ENCODE peak calls at places on chromosomes 12 and 14, in seven cellular contexts. D is lung; U is cardiac fibroblast; R is psoas muscle; P is bronchial epithelial cell; F is IMR-90; O is CD8-positive, alpha-beta T cell. M is an unnamed sample.
A peak's percentile ranks its signal among the peaks of the same experiment; 100 is the strongest.

GRCh38 chr12:108750471-108751402 is 19.4 kb upstream of the CORO1C start:
- DNase-seq in R (no peak), O (no peak), F (no peak), P (no peak), U (no peak), D (no peak), M (no peak)

GRCh38 chr14:100825691-100826331 is at the start of gene MEG3:
- DNase-seq in F (peak; percentile 82), U (peak; percentile 83), P (peak; percentile 37), O (no peak), D (no peak), R (peak; percentile 75), M (no peak)

GRCh38 chr14:34966413-34966812 is 16.4 kb upstream of the SRP54 start:
- DNase-seq in O (no peak), U (no peak), P (no peak), F (no peak), R (no peak), D (no peak), M (peak; percentile 44)

GRCh38 chr14:81337073-81337472 is 63.1 kb downstream of the STON2 start:
- DNase-seq in U (no peak), P (peak; percentile 86), R (no peak), D (no peak), F (no peak), O (no peak), M (no peak)

GRCh38 chr14:78566017-78566858 is 396.1 kb downstream of the NRXN3 start:
- DNase-seq in U (peak; percentile 74), R (peak; percentile 82), O (peak; percentile 37), P (peak; percentile 47), F (peak; percentile 46), D (peak; percentile 82), M (peak; percentile 76)

GRCh38 chr12:100553851-100554404 is 19.6 kb upstream of the GAS2L3 start:
- DNase-seq in R (no peak), F (peak; percentile 73), P (no peak), D (no peak), U (no peak), O (no peak), M (no peak)

GRCh38 chr12:6294533-6295186 is 15.8 kb upstream of the PLEKHG6 start:
- DNase-seq in D (no peak), R (no peak), U (peak; percentile 13), O (no peak), F (no peak), P (peak; percentile 43), M (no peak)

GRCh38 chr14:102316048-102316745 is 3.3 kb upstream of the ZNF839 start:
- DNase-seq in P (peak; percentile 34), U (peak; percentile 83), O (peak; percentile 57), R (no peak), F (peak; percentile 75), D (no peak), M (peak; percentile 64)

GRCh38 chr12:108896331-108896730 is 16.4 kb downstream of the DAO start:
- DNase-seq in P (no peak), R (no peak), F (no peak), D (no peak), O (no peak), U (no peak), M (no peak)

GRCh38 chr12:131770120-131770519 is 58.1 kb upstream of the MMP17 start:
- DNase-seq in O (no peak), U (no peak), R (no peak), F (no peak), P (no peak), D (no peak), M (no peak)

GRCh38 chr12:72523754-72524153 is 251.6 kb downstream of the TRHDE start:
- DNase-seq in U (no peak), O (no peak), F (no peak), D (no peak), R (no peak), P (no peak), M (no peak)

DNA sequence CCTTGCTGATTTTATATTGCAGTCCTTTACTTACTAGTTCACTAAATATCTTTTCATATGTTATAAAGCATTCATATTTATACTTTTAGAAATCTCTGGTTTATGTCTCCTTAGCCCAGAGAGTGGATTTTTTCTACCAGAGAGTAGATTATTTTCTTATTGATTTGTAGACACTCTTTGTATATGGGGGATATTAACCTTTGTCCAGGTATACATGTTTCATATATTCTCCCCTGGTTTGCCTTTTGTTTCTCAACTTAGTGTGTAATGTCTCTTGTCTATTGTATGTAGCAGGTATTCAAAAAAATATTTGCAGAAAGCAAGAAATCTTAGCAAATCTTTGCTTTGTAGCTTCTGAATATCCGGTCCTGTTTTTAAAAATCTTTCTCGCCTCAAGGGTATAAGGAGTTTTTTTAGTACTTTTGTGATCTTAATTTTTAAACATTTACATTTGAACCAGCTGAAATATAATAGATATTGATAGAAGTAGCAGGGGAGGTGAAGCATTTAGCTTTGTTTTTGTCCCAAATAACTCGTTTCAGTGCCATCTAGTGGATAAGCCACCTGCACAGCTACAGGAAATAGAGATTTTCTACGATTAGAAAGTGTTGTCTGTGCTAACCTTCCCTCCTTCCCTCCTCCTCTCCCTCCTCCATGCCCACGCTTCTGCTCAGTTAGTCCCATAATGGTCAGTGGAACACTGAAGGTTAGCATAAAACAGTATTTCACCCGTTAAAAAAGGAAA is 97.0 kb downstream of the PHETA1 start:
- DNase-seq in R (no peak), O (no peak), P (no peak), D (no peak), F (no peak), U (peak; percentile 21), M (no peak)
- TF ChIP-seq CTCF in R (no peak), O (no peak), P (peak; percentile 33), D (no peak), F (peak; percentile 11), U (peak; percentile 30), M (no peak)

GRCh38 chr12:1532796-1533195 is 61.6 kb downstream of the FBXL14 start:
- DNase-seq in U (no peak), D (no peak), F (no peak), O (no peak), P (no peak), R (no peak), M (no peak)

GRCh38 chr12:1533205-1533601 is 61.2 kb downstream of the FBXL14 start:
- DNase-seq in F (no peak), P (no peak), U (no peak), R (no peak), O (peak; percentile 22), D (no peak), M (peak; percentile 78)

GRCh38 chr12:1533602-1534304 is 60.6 kb downstream of the FBXL14 start:
- DNase-seq in P (no peak), F (peak; percentile 43), R (no peak), O (peak; percentile 46), D (no peak), U (peak; percentile 41), M (peak; percentile 86)

GRCh38 chr12:1536817-1537216 is 57.6 kb downstream of the FBXL14 start:
- DNase-seq in R (no peak), U (no peak), O (no peak), P (no peak), F (peak; percentile 42), D (no peak), M (no peak)

DNA sequence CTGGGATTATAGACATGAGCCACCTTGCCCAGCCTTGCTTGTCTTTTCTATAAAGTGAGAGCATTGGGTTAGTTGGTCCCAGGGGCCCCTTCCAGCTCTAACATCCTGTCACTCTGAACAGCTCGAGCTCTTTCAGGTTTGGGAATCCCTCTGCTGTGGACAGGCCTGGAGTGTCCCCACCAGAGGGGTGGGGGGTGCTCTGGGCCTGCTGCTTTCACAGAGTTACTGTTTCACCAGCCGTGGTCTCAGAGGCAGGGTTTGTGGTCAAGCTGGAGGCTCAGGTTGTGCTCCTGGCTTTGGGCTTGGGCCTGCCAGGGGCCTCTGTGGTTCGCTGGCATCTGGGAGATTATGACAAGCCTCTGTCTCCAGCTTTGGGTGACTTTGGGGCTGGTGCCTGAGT is 59.7 kb downstream of the FBXL14 start:
- DNase-seq in D (no peak), O (no peak), P (no peak), R (no peak), F (no peak), U (no peak), M (peak; percentile 67)
- H3K4me3 ChIP-seq in D (no peak overlapping the region), O (no peak overlapping the region), P (no peak overlapping the region), R (no peak overlapping the region), F (no peak overlapping the region), U (no peak overlapping the region), M (peak overlapping the region; percentile 66)

DNA sequence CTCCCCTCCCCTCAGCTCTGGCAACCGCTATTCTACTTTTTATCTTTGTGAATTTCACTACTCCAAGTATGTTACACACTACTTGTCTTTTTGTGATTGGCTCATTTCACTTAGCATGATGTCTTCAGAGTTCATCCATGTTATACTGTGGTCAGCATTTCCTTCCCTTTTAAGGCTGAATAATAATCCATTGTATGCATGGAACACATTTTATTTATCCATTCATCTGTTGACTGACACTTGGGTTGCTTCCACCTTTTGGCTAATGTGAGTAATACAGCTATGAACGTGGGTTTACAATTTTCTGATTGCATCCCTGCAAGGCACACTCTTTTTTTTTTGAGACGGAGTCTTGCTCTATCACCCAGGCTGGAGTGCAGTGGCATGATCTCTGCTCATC is 53.0 kb upstream of the FUT8 start:
- DNase-seq in F (peak; percentile 59), P (peak; percentile 66), U (peak; percentile 50), D (no peak), O (no peak), R (no peak), M (no peak)
- TF ChIP-seq CTCF in F (no peak), P (peak; percentile 20), U (no peak), D (no peak), O (no peak), R (no peak), M (no peak)

DNA sequence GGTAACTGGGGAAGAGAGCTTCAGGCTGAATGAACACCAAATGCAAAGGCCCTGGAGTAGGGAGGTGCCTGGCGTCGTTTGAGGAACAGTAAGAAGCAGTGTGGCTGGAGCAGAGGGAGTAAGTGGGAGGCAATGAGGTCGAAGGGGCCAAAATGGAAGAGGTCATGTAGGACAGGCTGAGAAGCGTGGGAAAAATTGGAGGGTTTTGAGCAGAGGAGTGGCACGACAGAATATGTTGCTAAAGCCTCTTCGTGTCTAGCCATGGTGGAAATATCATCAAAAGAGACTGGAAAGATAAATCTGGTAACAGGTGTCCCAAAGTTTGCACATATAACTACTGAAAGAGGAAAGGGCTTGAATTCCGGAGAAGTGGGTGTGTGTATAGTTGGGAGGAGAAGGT is 1.9 kb downstream of the TRIM9 start:
- DNase-seq in U (no peak), F (no peak), R (no peak), D (no peak), O (no peak), P (no peak), M (no peak)
- H3K4me3 ChIP-seq in U (no peak overlapping the region), F (no peak overlapping the region), R (peak overlapping the region; percentile 75), D (no peak overlapping the region), O (no peak overlapping the region), P (no peak overlapping the region), M (no peak overlapping the region)